ENCODE peak calls at places on chromosome 3, in seven cellular contexts. N is neuronal stem cell, D is IMR-90, J is mesendoderm, K is trophoblast cell, L is H9, F is H1. B is an unnamed sample.

GRCh38 chr3:23390446-23390845 is 187.3 kb downstream of the UBE2E2 start:
- DNase-seq in N (no peak), D (no peak), J (no peak), K (no peak), L (no peak), F (no peak), B (no peak)

GRCh38 chr3:28286595-28286994 is 45.2 kb downstream of the CMC1 start:
- DNase-seq in N (peak; percentile 3), D (peak; percentile 46), J (peak; percentile 45), K (peak; percentile 43), L (no peak), F (no peak), B (peak; percentile 40)

GRCh38 chr3:15064299-15064834 is 748 bp downstream of the MRPS25 start:
- DNase-seq in N (no peak), D (peak; percentile 25), J (peak; percentile 37), K (peak; percentile 27), L (no peak), F (no peak), B (peak; percentile 43)

GRCh38 chr3:192851821-192852352 is 65.8 kb downstream of the MB21D2 start:
- DNase-seq in N (no peak), D (peak; percentile 42), J (no peak), K (peak; percentile 49), L (no peak), F (no peak), B (peak; percentile 75)

GRCh38 chr3:66076861-66077495 is 38.3 kb upstream of the MAGI1 start:
- DNase-seq in N (no peak), D (peak; percentile 47), J (no peak), K (no peak), L (no peak), F (no peak), B (no peak)

GRCh38 chr3:149152420-149152819 is 23.0 kb downstream of the HPS3 start:
- DNase-seq in N (no peak), D (peak; percentile 69), J (peak; percentile 62), K (no peak), L (no peak), F (no peak), B (peak; percentile 86)

GRCh38 chr3:45100998-45101407 is 45.2 kb downstream of the CDCP1 start:
- DNase-seq in N (no peak), D (peak; percentile 74), J (no peak), K (peak; percentile 18), L (no peak), F (no peak), B (peak; percentile 95)

GRCh38 chr3:24494616-24495333 is at the start of gene THRB:
- DNase-seq in N (peak; percentile 63), D (no peak), J (peak; percentile 76), K (peak; percentile 73), L (peak; percentile 81), F (no peak), B (peak; percentile 76)

GRCh38 chr3:14031271-14031670 is 93.4 kb downstream of the CHCHD4 start:
- DNase-seq in N (no peak), D (peak; percentile 1), J (no peak), K (no peak), L (no peak), F (no peak), B (no peak)

GRCh38 chr3:158105124-158105709 is 1.0 kb downstream of the SHOX2 start:
- DNase-seq in N (no peak), D (no peak), J (peak; percentile 37), K (peak; percentile 82), L (peak; percentile 40), F (no peak), B (peak; percentile 23)

GRCh38 chr3:60048447-60048848 is 998.6 kb upstream of the CFAP20DC start:
- DNase-seq in N (no peak), D (no peak), J (no peak), K (no peak), L (no peak), F (no peak), B (no peak)

GRCh38 chr3:151228291-151229125 is 25.5 kb upstream of the GPR171 start:
- DNase-seq in N (no peak), D (peak; percentile 95), J (peak; percentile 43), K (peak; percentile 61), L (no peak), F (no peak), B (peak; percentile 89)

GRCh38 chr3:38114875-38115644 is 21.9 kb downstream of the ACAA1 start:
- DNase-seq in N (no peak), D (no peak), J (no peak), K (no peak), L (peak; percentile 21), F (no peak), B (no peak)

GRCh38 chr3:81218023-81218422 is 543.4 kb downstream of the GBE1 start:
- DNase-seq in N (peak; percentile 9), D (no peak), J (peak; percentile 26), K (peak; percentile 55), L (no peak), F (no peak), B (no peak)

GRCh38 chr3:99843590-99844260 is 26.1 kb downstream of the CMSS1 start:
- DNase-seq in N (no peak), D (no peak), J (no peak), K (no peak), L (no peak), F (no peak), B (peak; percentile 46)

GRCh38 chr3:53551324-53551723 is 56.9 kb downstream of the CACNA1D start:
- DNase-seq in N (no peak), D (no peak), J (no peak), K (no peak), L (no peak), F (no peak), B (no peak)

DNA sequence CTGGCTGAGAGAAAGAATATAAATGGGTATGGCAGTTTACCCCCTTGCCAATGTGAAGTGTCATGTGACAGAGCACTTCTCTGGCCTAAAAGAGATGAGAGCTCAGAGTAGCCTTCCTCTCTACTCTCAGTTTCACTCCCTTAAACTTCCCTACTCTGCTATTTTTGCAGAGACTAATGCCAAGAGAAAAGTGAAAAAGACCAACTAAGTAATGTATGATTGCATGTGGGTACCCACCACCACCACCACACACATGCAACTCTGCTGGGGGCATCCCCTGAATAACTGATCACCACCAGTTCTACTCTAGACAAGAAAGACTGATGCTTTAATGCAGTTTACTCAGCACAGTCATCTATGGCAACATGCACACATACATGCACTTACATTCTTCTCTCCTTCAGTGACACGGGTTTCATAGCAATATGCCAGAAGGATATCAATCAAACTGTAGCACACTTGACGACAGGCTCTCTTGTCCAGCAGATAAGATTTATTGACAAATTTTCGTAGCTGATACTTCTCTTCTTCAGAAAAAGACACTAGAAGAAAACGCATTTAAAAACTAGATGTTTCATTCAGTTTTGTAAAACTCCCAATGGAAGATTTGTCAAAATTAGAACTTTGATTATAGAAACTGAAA is 31.3 kb downstream of the SHQ1 start:
- DNase-seq in N (no peak), D (no peak), J (no peak), K (no peak), L (no peak), F (no peak), B (no peak)
- H2BK120ac ChIP-seq in N (no peak overlapping the region), D (no peak overlapping the region), J (no peak overlapping the region), K (no peak overlapping the region), L (no peak overlapping the region), F (no peak overlapping the region), B (no peak overlapping the region)

GRCh38 chr3:129577356-129577755 is 29.1 kb downstream of the PLXND1 start:
- DNase-seq in N (no peak), D (no peak), J (no peak), K (no peak), L (no peak), F (no peak), B (no peak)

GRCh38 chr3:129576514-129577345 is 29.7 kb downstream of the PLXND1 start:
- DNase-seq in N (no peak), D (no peak), J (no peak), K (no peak), L (no peak), F (no peak), B (peak; percentile 28)

GRCh38 chr3:129575233-129575986 is 31.1 kb downstream of the PLXND1 start:
- DNase-seq in N (no peak), D (no peak), J (no peak), K (no peak), L (no peak), F (no peak), B (no peak)

GRCh38 chr3:129574206-129574605 is 31.2 kb downstream of the H1-8 start:
- DNase-seq in N (no peak), D (no peak), J (no peak), K (no peak), L (no peak), F (no peak), B (no peak)

GRCh38 chr3:129575987-129576364 is 30.5 kb downstream of the PLXND1 start:
- DNase-seq in N (no peak), D (no peak), J (no peak), K (no peak), L (no peak), F (no peak), B (no peak)
- H3K27ac ChIP-seq in N (no peak overlapping the region), D (no peak overlapping the region), J (no peak overlapping the region), K (no peak overlapping the region), L (no peak overlapping the region), F (no peak overlapping the region), B (no peak overlapping the region)

DNA sequence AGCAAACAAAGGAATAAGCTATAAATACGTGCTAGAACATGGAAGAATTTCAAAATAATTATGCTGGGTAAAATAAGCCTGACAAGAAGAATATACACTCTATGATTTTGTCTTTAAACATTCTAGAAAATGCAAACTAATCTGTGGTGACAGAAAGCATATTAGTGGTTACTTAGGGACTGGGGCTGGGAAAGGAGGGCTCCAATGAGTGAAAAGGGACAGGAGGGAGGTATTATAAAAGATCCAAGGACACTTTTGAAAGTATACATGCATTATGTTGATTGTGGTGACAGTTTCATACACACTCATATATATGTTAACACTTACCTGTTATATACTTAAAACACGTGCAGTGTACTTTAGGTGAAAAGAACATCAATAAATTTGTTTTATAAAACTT is 23.0 kb downstream of the MYH15 start:
- DNase-seq in N (no peak), D (no peak), J (no peak), K (no peak), L (no peak), F (no peak), B (no peak)
- H2BK120ac ChIP-seq in N (no peak overlapping the region), D (no peak overlapping the region), J (no peak overlapping the region), K (peak overlapping the region; percentile 22), L (no peak overlapping the region), F (no peak overlapping the region), B (no peak overlapping the region)

GRCh38 chr3:156606729-156607128 is 51.8 kb upstream of the SSR3 start:
- DNase-seq in N (no peak), D (no peak), J (no peak), K (no peak), L (no peak), F (no peak), B (peak; percentile 42)
- H3K27ac ChIP-seq in N (no peak overlapping the region), D (no peak overlapping the region), J (no peak overlapping the region), K (no peak overlapping the region), L (no peak overlapping the region), F (no peak overlapping the region), B (no peak overlapping the region)

GRCh38 chr3:138023754-138024153 is 13.8 kb downstream of the CLDN18 start:
- DNase-seq in N (no peak), D (no peak), J (no peak), K (no peak), L (no peak), F (no peak), B (no peak)
- H2BK120ac ChIP-seq in N (no peak overlapping the region), D (no peak overlapping the region), J (no peak overlapping the region), K (no peak overlapping the region), L (no peak overlapping the region), F (no peak overlapping the region), B (no peak overlapping the region)

GRCh38 chr3:194572944-194573491 is 60.2 kb downstream of the TMEM44 start:
- DNase-seq in N (no peak), D (peak; percentile 72), J (no peak), K (peak; percentile 81), L (no peak), F (no peak), B (peak; percentile 82)
- H3K27ac ChIP-seq in N (no peak overlapping the region), D (peak overlapping the region; percentile 43), J (no peak overlapping the region), K (no peak overlapping the region), L (no peak overlapping the region), F (no peak overlapping the region), B (no peak overlapping the region)

B was measured in mesenchymal stem cell.